ENCODE peak calls at places on chromosomes 1 and 21, in seven cellular contexts. One of them, this sample, is unnamed.

GRCh38 chr1:82160036-82160435 is 359.3 kb downstream of the ADGRL2 start:
- DNase-seq in gastrocnemius medialis: no peak
- DNase-seq in esophagus squamous epithelium: no peak
- DNase-seq in fibroblast of pulmonary artery: no peak
- DNase-seq in kidney: no peak
- DNase-seq in skeletal muscle cell: no peak
- DNase-seq in AG10803: no peak
- DNase-seq in this sample: no peak

GRCh38 chr1:59173721-59174120 is 123.2 kb upstream of the FGGY start:
- DNase-seq in gastrocnemius medialis: no peak
- DNase-seq in esophagus squamous epithelium: no peak
- DNase-seq in fibroblast of pulmonary artery: peak; percentile 91
- DNase-seq in kidney: no peak
- DNase-seq in skeletal muscle cell: peak; percentile 91
- DNase-seq in AG10803: peak; percentile 87
- DNase-seq in this sample: no peak

GRCh38 chr1:158999301-159000069 is 10.2 kb upstream of the IFI16 start:
- DNase-seq in gastrocnemius medialis: peak; percentile 79
- DNase-seq in esophagus squamous epithelium: no peak
- DNase-seq in fibroblast of pulmonary artery: peak; percentile 99
- DNase-seq in kidney: peak; percentile 86
- DNase-seq in skeletal muscle cell: peak; percentile 93
- DNase-seq in AG10803: peak; percentile 97
- DNase-seq in this sample: no peak

GRCh38 chr1:151935154-151935553 is 25.8 kb upstream of the THEM4 start:
- DNase-seq in gastrocnemius medialis: no peak
- DNase-seq in esophagus squamous epithelium: no peak
- DNase-seq in fibroblast of pulmonary artery: peak; percentile 28
- DNase-seq in kidney: no peak
- DNase-seq in skeletal muscle cell: no peak
- DNase-seq in AG10803: peak; percentile 14
- DNase-seq in this sample: no peak

GRCh38 chr1:77889671-77890070 is 1.2 kb downstream of the NEXN start:
- DNase-seq in gastrocnemius medialis: peak; percentile 41
- DNase-seq in esophagus squamous epithelium: no peak
- DNase-seq in fibroblast of pulmonary artery: peak; percentile 66
- DNase-seq in kidney: no peak
- DNase-seq in skeletal muscle cell: peak; percentile 25
- DNase-seq in AG10803: peak; percentile 73
- DNase-seq in this sample: no peak

GRCh38 chr1:68819190-68819829 is 322.4 kb upstream of the DEPDC1 start:
- DNase-seq in gastrocnemius medialis: no peak
- DNase-seq in esophagus squamous epithelium: no peak
- DNase-seq in fibroblast of pulmonary artery: peak; percentile 20
- DNase-seq in kidney: no peak
- DNase-seq in skeletal muscle cell: no peak
- DNase-seq in AG10803: peak; percentile 1
- DNase-seq in this sample: no peak

GRCh38 chr1:212460376-212460775 is 27.7 kb downstream of the NENF start:
- DNase-seq in gastrocnemius medialis: no peak
- DNase-seq in esophagus squamous epithelium: no peak
- DNase-seq in fibroblast of pulmonary artery: no peak
- DNase-seq in kidney: no peak
- DNase-seq in skeletal muscle cell: no peak
- DNase-seq in AG10803: no peak
- DNase-seq in this sample: peak; percentile 66

GRCh38 chr1:240967070-240967724 is 355.2 kb upstream of the GREM2 start:
- DNase-seq in gastrocnemius medialis: no peak
- DNase-seq in esophagus squamous epithelium: no peak
- DNase-seq in fibroblast of pulmonary artery: no peak
- DNase-seq in kidney: no peak
- DNase-seq in skeletal muscle cell: no peak
- DNase-seq in AG10803: peak; percentile 3
- DNase-seq in this sample: no peak

GRCh38 chr1:247110627-247111258 is 6.6 kb upstream of the ZNF669 start:
- DNase-seq in gastrocnemius medialis: no peak
- DNase-seq in esophagus squamous epithelium: no peak
- DNase-seq in fibroblast of pulmonary artery: no peak
- DNase-seq in kidney: no peak
- DNase-seq in skeletal muscle cell: no peak
- DNase-seq in AG10803: peak; percentile 13
- DNase-seq in this sample: peak; percentile 77

GRCh38 chr1:20534659-20535417 is 17.5 kb upstream of the FAM43B start:
- DNase-seq in gastrocnemius medialis: no peak
- DNase-seq in esophagus squamous epithelium: no peak
- DNase-seq in fibroblast of pulmonary artery: no peak
- DNase-seq in kidney: no peak
- DNase-seq in skeletal muscle cell: no peak
- DNase-seq in AG10803: no peak
- DNase-seq in this sample: no peak

GRCh38 chr1:43442756-43443155 is 11.0 kb downstream of the HYI start:
- DNase-seq in gastrocnemius medialis: no peak
- DNase-seq in esophagus squamous epithelium: no peak
- DNase-seq in fibroblast of pulmonary artery: no peak
- DNase-seq in kidney: peak; percentile 51
- DNase-seq in skeletal muscle cell: no peak
- DNase-seq in AG10803: no peak
- DNase-seq in this sample: peak; percentile 51

GRCh38 chr1:211589782-211590721 is 11.1 kb upstream of the SLC30A1 start:
- DNase-seq in gastrocnemius medialis: peak; percentile 76
- DNase-seq in esophagus squamous epithelium: no peak
- DNase-seq in fibroblast of pulmonary artery: peak; percentile 91
- DNase-seq in kidney: peak; percentile 75
- DNase-seq in skeletal muscle cell: no peak
- DNase-seq in AG10803: peak; percentile 87
- DNase-seq in this sample: peak; percentile 89

GRCh38 chr1:185157599-185158469 is 867 bp downstream of the SWT1 start:
- DNase-seq in gastrocnemius medialis: no peak
- DNase-seq in esophagus squamous epithelium: no peak
- DNase-seq in fibroblast of pulmonary artery: no peak
- DNase-seq in kidney: no peak
- DNase-seq in skeletal muscle cell: no peak
- DNase-seq in AG10803: no peak
- DNase-seq in this sample: no peak

GRCh38 chr1:161440312-161440894 is 64.9 kb upstream of the FCGR2A start:
- DNase-seq in gastrocnemius medialis: no peak
- DNase-seq in esophagus squamous epithelium: no peak
- DNase-seq in fibroblast of pulmonary artery: peak; percentile 38
- DNase-seq in kidney: peak; percentile 73
- DNase-seq in skeletal muscle cell: no peak
- DNase-seq in AG10803: peak; percentile 60
- DNase-seq in this sample: peak; percentile 91

GRCh38 chr1:54199151-54199764 is 572 bp downstream of the CYB5RL start:
- DNase-seq in gastrocnemius medialis: peak; percentile 60
- DNase-seq in esophagus squamous epithelium: no peak
- DNase-seq in fibroblast of pulmonary artery: no peak
- DNase-seq in kidney: no peak
- DNase-seq in skeletal muscle cell: no peak
- DNase-seq in AG10803: peak; percentile 35
- DNase-seq in this sample: no peak

GRCh38 chr1:246689409-246689997 is 34.7 kb upstream of the SCCPDH start:
- DNase-seq in gastrocnemius medialis: peak; percentile 73
- DNase-seq in esophagus squamous epithelium: no peak
- DNase-seq in fibroblast of pulmonary artery: peak; percentile 74
- DNase-seq in kidney: peak; percentile 83
- DNase-seq in skeletal muscle cell: no peak
- DNase-seq in AG10803: peak; percentile 72
- DNase-seq in this sample: peak; percentile 83

GRCh38 chr21:33196956-33197374 is 32.8 kb upstream of the IFNAR2 start:
- DNase-seq in gastrocnemius medialis: peak; percentile 49
- DNase-seq in esophagus squamous epithelium: no peak
- DNase-seq in fibroblast of pulmonary artery: peak; percentile 77
- DNase-seq in kidney: no peak
- DNase-seq in skeletal muscle cell: peak; percentile 7
- DNase-seq in AG10803: peak; percentile 45
- DNase-seq in this sample: no peak

GRCh38 chr1:247332901-247333361 is 1.3 kb upstream of the ZNF496 start:
- DNase-seq in gastrocnemius medialis: peak; percentile 23
- DNase-seq in esophagus squamous epithelium: no peak
- DNase-seq in fibroblast of pulmonary artery: peak; percentile 29
- DNase-seq in kidney: no peak
- DNase-seq in skeletal muscle cell: no peak
- DNase-seq in AG10803: no peak
- DNase-seq in this sample: peak; percentile 71

GRCh38 chr1:101175474-101175873 is 61.3 kb upstream of the S1PR1 start:
- DNase-seq in gastrocnemius medialis: no peak
- DNase-seq in esophagus squamous epithelium: no peak
- DNase-seq in fibroblast of pulmonary artery: peak; percentile 47
- DNase-seq in kidney: no peak
- DNase-seq in skeletal muscle cell: no peak
- DNase-seq in AG10803: peak; percentile 57
- DNase-seq in this sample: no peak

GRCh38 chr1:111202366-111202706 is 1.9 kb upstream of the DENND2D start:
- DNase-seq in gastrocnemius medialis: no peak
- DNase-seq in esophagus squamous epithelium: no peak
- DNase-seq in fibroblast of pulmonary artery: no peak
- DNase-seq in kidney: no peak
- DNase-seq in skeletal muscle cell: no peak
- DNase-seq in AG10803: no peak
- DNase-seq in this sample: no peak

DNA sequence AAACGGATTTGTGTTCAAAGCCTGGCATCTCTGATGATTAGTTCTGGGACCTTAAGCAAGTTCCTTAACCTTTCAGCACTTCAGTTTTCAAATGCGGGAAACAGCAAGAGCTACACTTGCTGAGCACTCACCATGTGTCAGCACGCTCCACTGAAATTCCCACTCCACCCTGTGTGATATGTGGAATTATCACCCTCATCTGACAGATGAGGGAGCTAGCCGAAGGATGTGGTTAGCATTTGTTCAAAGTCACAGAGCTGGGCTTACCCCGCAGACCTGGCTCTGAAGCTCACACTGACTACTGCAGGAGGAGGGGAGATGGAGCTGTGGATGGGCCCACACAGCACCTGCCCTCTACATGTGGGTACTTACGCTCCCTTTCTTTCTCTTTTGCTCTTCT is 29.1 kb downstream of the IL12RB2 start:
- DNase-seq in gastrocnemius medialis: no peak
- DNase-seq in esophagus squamous epithelium: no peak
- DNase-seq in fibroblast of pulmonary artery: no peak
- DNase-seq in kidney: no peak
- DNase-seq in skeletal muscle cell: no peak
- DNase-seq in AG10803: no peak
- DNase-seq in this sample: no peak
- H3K4me3 ChIP-seq in gastrocnemius medialis: no peak overlapping the region
- H3K4me3 ChIP-seq in esophagus squamous epithelium: no peak overlapping the region
- H3K4me3 ChIP-seq in fibroblast of pulmonary artery: no peak overlapping the region
- H3K4me3 ChIP-seq in kidney: no peak overlapping the region
- H3K4me3 ChIP-seq in skeletal muscle cell: no peak overlapping the region
- H3K4me3 ChIP-seq in AG10803: no peak overlapping the region
- H3K4me3 ChIP-seq in this sample: no peak overlapping the region

GRCh38 chr1:31949862-31950261 is 11.7 kb upstream of the PTP4A2 start:
- DNase-seq in gastrocnemius medialis: no peak
- DNase-seq in esophagus squamous epithelium: no peak
- DNase-seq in fibroblast of pulmonary artery: no peak
- DNase-seq in kidney: no peak
- DNase-seq in skeletal muscle cell: no peak
- DNase-seq in AG10803: no peak
- DNase-seq in this sample: no peak

GRCh38 chr1:31939484-31940329 is 1.5 kb upstream of the PTP4A2 start:
- DNase-seq in gastrocnemius medialis: peak; percentile 72
- DNase-seq in esophagus squamous epithelium: no peak
- DNase-seq in fibroblast of pulmonary artery: peak; percentile 87
- DNase-seq in kidney: peak; percentile 87
- DNase-seq in skeletal muscle cell: peak; percentile 83
- DNase-seq in AG10803: peak; percentile 66
- DNase-seq in this sample: peak; percentile 88

GRCh38 chr1:31943546-31944184 is 5.5 kb upstream of the PTP4A2 start:
- DNase-seq in gastrocnemius medialis: no peak
- DNase-seq in esophagus squamous epithelium: no peak
- DNase-seq in fibroblast of pulmonary artery: no peak
- DNase-seq in kidney: no peak
- DNase-seq in skeletal muscle cell: no peak
- DNase-seq in AG10803: no peak
- DNase-seq in this sample: no peak

GRCh38 chr1:31944205-31945089 is 6.3 kb upstream of the PTP4A2 start:
- DNase-seq in gastrocnemius medialis: peak; percentile 91
- DNase-seq in esophagus squamous epithelium: peak; percentile 78
- DNase-seq in fibroblast of pulmonary artery: peak; percentile 94
- DNase-seq in kidney: peak; percentile 97
- DNase-seq in skeletal muscle cell: peak; percentile 74
- DNase-seq in AG10803: peak; percentile 90
- DNase-seq in this sample: peak; percentile 98
- H3K4me3 ChIP-seq in gastrocnemius medialis: peak overlapping the region; percentile 67
- H3K4me3 ChIP-seq in esophagus squamous epithelium: peak overlapping the region; percentile 16
- H3K4me3 ChIP-seq in fibroblast of pulmonary artery: peak overlapping the region; percentile 40
- H3K4me3 ChIP-seq in kidney: peak overlapping the region; percentile 17
- H3K4me3 ChIP-seq in skeletal muscle cell: peak overlapping the region; percentile 36
- H3K4me3 ChIP-seq in AG10803: peak overlapping the region; percentile 49
- H3K4me3 ChIP-seq in this sample: peak overlapping the region; percentile 46

DNA sequence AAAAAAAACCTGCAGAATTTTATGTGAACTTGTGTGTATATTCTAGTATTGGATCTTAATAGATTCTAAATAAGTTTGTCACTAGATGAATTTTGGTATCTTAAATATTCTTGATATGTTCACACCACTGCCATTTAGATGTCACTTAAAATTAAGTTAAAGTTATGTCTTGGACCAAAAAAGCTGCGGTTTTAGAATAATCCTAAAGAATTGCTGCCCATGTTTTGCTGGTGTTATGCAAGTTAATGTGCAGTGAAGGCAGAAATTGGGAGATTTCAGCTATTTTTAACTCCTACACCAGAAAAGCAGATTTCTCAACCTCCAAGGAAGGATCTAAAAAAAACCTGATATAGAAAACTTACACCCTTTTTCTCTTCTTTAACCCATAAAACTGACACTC is 747 bp downstream of the ACADM start:
- DNase-seq in gastrocnemius medialis: no peak
- DNase-seq in esophagus squamous epithelium: no peak
- DNase-seq in fibroblast of pulmonary artery: peak; percentile 29
- DNase-seq in kidney: no peak
- DNase-seq in skeletal muscle cell: no peak
- DNase-seq in AG10803: peak; percentile 35
- DNase-seq in this sample: no peak
- H3K4me3 ChIP-seq in gastrocnemius medialis: peak overlapping the region; percentile 93
- H3K4me3 ChIP-seq in esophagus squamous epithelium: peak overlapping the region; percentile 76
- H3K4me3 ChIP-seq in fibroblast of pulmonary artery: peak overlapping the region; percentile 93
- H3K4me3 ChIP-seq in kidney: peak overlapping the region; percentile 81
- H3K4me3 ChIP-seq in skeletal muscle cell: peak overlapping the region; percentile 73
- H3K4me3 ChIP-seq in AG10803: peak overlapping the region; percentile 83
- H3K4me3 ChIP-seq in this sample: peak overlapping the region; percentile 73

DNA sequence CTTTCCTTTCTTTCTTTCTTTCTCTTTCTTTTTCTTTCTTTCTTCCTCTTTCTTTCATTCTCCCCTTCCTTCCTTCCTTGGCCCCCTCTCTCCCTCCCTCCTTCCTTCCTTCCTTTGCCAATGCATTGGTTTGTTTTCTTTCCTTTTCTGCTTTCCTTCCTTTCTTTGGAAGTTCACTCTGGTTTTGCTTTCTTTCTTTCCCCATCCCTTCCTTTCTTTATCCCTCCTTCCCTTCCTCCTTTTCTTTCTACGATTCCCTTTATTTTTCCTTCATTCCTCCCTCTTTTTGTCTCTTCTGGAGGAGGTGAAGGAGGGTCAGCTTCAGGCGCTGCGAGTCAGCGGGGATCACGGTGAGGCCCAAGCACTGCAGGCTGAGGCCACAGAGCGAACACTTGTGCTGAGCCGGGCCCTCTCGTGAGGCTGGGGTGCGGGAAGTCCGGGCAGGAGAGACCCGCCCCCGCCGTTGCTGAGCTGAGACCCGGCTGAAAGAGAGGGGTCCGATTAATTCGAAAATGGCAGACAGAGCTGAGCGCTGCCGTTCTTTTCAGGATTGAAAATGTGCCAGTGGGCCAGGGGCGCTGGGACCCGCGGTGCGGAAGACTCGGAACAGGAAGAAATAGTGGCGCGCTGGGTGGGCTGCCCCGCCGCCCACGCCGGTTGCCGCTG is 1.5 kb downstream of the SIM2 start:
- DNase-seq in gastrocnemius medialis: no peak
- DNase-seq in esophagus squamous epithelium: no peak
- DNase-seq in fibroblast of pulmonary artery: no peak
- DNase-seq in kidney: no peak
- DNase-seq in skeletal muscle cell: no peak
- DNase-seq in AG10803: no peak
- DNase-seq in this sample: no peak
- H3K4me3 ChIP-seq in gastrocnemius medialis: peak overlapping the region; percentile 60
- H3K4me3 ChIP-seq in esophagus squamous epithelium: peak overlapping the region; percentile 92
- H3K4me3 ChIP-seq in fibroblast of pulmonary artery: no peak overlapping the region
- H3K4me3 ChIP-seq in kidney: peak overlapping the region; percentile 15
- H3K4me3 ChIP-seq in skeletal muscle cell: peak overlapping the region; percentile 55
- H3K4me3 ChIP-seq in AG10803: peak overlapping the region; percentile 63
- H3K4me3 ChIP-seq in this sample: no peak overlapping the region

This sample was measured in spleen.